ENCODE peak calls at places on chromosome 1, in ten cellular contexts. K, U, O, Y, R, Z, L, S, D and I are unnamed samples.

GRCh38 chr1:177838910-177839309 is 130.9 kb downstream of the SEC16B start:
- DNase-seq in K (no peak), U (no peak), O (no peak), Y (no peak), R (no peak), Z (no peak), L (no peak), S (no peak), D (no peak), I (no peak)

GRCh38 chr1:81446006-81446669 is 354.6 kb upstream of the ADGRL2 start:
- DNase-seq in K (no peak), U (no peak), O (no peak), Y (no peak), R (no peak), Z (peak; percentile 31), L (no peak), S (no peak), D (no peak), I (no peak)

GRCh38 chr1:5725406-5725805 is 266.8 kb downstream of the NPHP4 start:
- DNase-seq in K (no peak), U (no peak), O (no peak), Y (no peak), R (no peak), Z (no peak), L (no peak), S (no peak), D (no peak), I (no peak)

GRCh38 chr1:156809281-156809680 is 7.4 kb downstream of the SH2D2A start:
- DNase-seq in K (no peak), U (no peak), O (no peak), Y (no peak), R (no peak), Z (no peak), L (no peak), S (no peak), D (no peak), I (peak; percentile 62)

GRCh38 chr1:231937013-231937754 is 310.6 kb downstream of the DISC1 start:
- DNase-seq in K (no peak), U (no peak), O (peak; percentile 69), Y (no peak), R (no peak), Z (no peak), L (no peak), S (no peak), D (no peak), I (no peak)

GRCh38 chr1:23013657-23014056 is 2.0 kb downstream of the TEX46 start:
- DNase-seq in K (peak; percentile 22), U (no peak), O (peak; percentile 26), Y (no peak), R (no peak), Z (peak; percentile 87), L (peak; percentile 72), S (no peak), D (no peak), I (peak; percentile 67)

GRCh38 chr1:66275601-66276023 is 258.3 kb upstream of the SGIP1 start:
- DNase-seq in K (no peak), U (no peak), O (no peak), Y (no peak), R (peak; percentile 35), Z (no peak), L (no peak), S (peak; percentile 88), D (no peak), I (no peak)

GRCh38 chr1:116677474-116678062 is 10.0 kb upstream of the IGSF3 start:
- DNase-seq in K (no peak), U (no peak), O (no peak), Y (no peak), R (no peak), Z (peak; percentile 57), L (no peak), S (no peak), D (no peak), I (no peak)

GRCh38 chr1:169427081-169427611 is at the start of gene CCDC181:
- DNase-seq in K (peak; percentile 23), U (peak; percentile 5), O (no peak), Y (peak; percentile 95), R (peak; percentile 48), Z (peak; percentile 7), L (peak; percentile 97), S (peak; percentile 57), D (peak; percentile 75), I (peak; percentile 73)

GRCh38 chr1:204928671-204929486 is 58.2 kb downstream of the NFASC start:
- DNase-seq in K (no peak), U (no peak), O (no peak), Y (no peak), R (no peak), Z (no peak), L (peak; percentile 45), S (no peak), D (no peak), I (no peak)

GRCh38 chr1:41501581-41501980 is 17.1 kb upstream of the EDN2 start:
- DNase-seq in K (no peak), U (no peak), O (peak; percentile 78), Y (no peak), R (no peak), Z (peak; percentile 87), L (no peak), S (no peak), D (no peak), I (no peak)

GRCh38 chr1:235923466-235924008 is 56.8 kb upstream of the LYST start:
- DNase-seq in K (no peak), U (no peak), O (peak; percentile 69), Y (no peak), R (no peak), Z (peak; percentile 77), L (no peak), S (peak; percentile 38), D (peak; percentile 59), I (no peak)

GRCh38 chr1:241181971-241182370 is 175.0 kb downstream of the RGS7 start:
- DNase-seq in K (no peak), U (no peak), O (no peak), Y (no peak), R (no peak), Z (no peak), L (no peak), S (no peak), D (no peak), I (no peak)

GRCh38 chr1:2046953-2047748 is 3.1 kb upstream of the PRKCZ start:
- DNase-seq in K (no peak), U (no peak), O (no peak), Y (no peak), R (no peak), Z (no peak), L (peak; percentile 35), S (no peak), D (no peak), I (peak; percentile 85)

GRCh38 chr1:165851034-165851658 is 23.7 kb downstream of the UCK2 start:
- DNase-seq in K (no peak), U (no peak), O (peak; percentile 81), Y (no peak), R (no peak), Z (peak; percentile 75), L (no peak), S (no peak), D (no peak), I (no peak)

GRCh38 chr1:210739627-210740026 is 394.3 kb downstream of the KCNH1 start:
- DNase-seq in K (no peak), U (no peak), O (no peak), Y (no peak), R (no peak), Z (no peak), L (peak; percentile 45), S (no peak), D (no peak), I (peak; percentile 22)

GRCh38 chr1:172609528-172609927 is 49.4 kb upstream of the FASLG start:
- DNase-seq in K (peak; percentile 24), U (no peak), O (peak; percentile 88), Y (no peak), R (no peak), Z (peak; percentile 53), L (no peak), S (no peak), D (no peak), I (no peak)

GRCh38 chr1:17301767-17302166 is 6.2 kb upstream of the PADI4 start:
- DNase-seq in K (no peak), U (no peak), O (no peak), Y (no peak), R (no peak), Z (no peak), L (no peak), S (no peak), D (no peak), I (no peak)

GRCh38 chr1:206526064-206526911 is 19.0 kb downstream of the RASSF5 start:
- DNase-seq in K (no peak), U (no peak), O (no peak), Y (no peak), R (no peak), Z (no peak), L (no peak), S (no peak), D (no peak), I (no peak)

GRCh38 chr1:61297887-61298286 is 215.5 kb downstream of the NFIA start:
- DNase-seq in K (no peak), U (no peak), O (no peak), Y (no peak), R (no peak), Z (no peak), L (no peak), S (no peak), D (no peak), I (no peak)

GRCh38 chr1:219812491-219813221 is 115.7 kb downstream of the SLC30A10 start:
- DNase-seq in K (peak; percentile 77), U (peak; percentile 38), O (peak; percentile 98), Y (peak; percentile 79), R (peak; percentile 14), Z (peak; percentile 66), L (peak; percentile 87), S (peak; percentile 95), D (no peak), I (peak; percentile 57)

GRCh38 chr1:198788561-198789064 is 149.8 kb downstream of the PTPRC start:
- DNase-seq in K (no peak), U (no peak), O (peak; percentile 29), Y (peak; percentile 42), R (no peak), Z (no peak), L (peak; percentile 81), S (no peak), D (no peak), I (peak; percentile 24)

GRCh38 chr1:181135815-181136737 is 47.6 kb downstream of the IER5 start:
- DNase-seq in K (peak; percentile 67), U (no peak), O (peak; percentile 69), Y (no peak), R (no peak), Z (peak; percentile 90), L (no peak), S (peak; percentile 64), D (no peak), I (no peak)

GRCh38 chr1:3066250-3066711 is 2.7 kb upstream of the PRDM16 start:
- DNase-seq in K (peak; percentile 32), U (no peak), O (peak; percentile 16), Y (no peak), R (no peak), Z (no peak), L (peak; percentile 68), S (no peak), D (no peak), I (peak; percentile 82)

GRCh38 chr1:223226271-223226670 is 83.2 kb upstream of the TLR5 start:
- DNase-seq in K (no peak), U (no peak), O (no peak), Y (no peak), R (no peak), Z (no peak), L (no peak), S (no peak), D (peak; percentile 37), I (no peak)

GRCh38 chr1:116360435-116361173 is 12.4 kb upstream of the ATP1A1 start:
- DNase-seq in K (no peak), U (no peak), O (peak; percentile 41), Y (no peak), R (no peak), Z (peak; percentile 45), L (no peak), S (peak; percentile 45), D (no peak), I (no peak)